ENCODE peak calls at places on chromosomes 11 and 22, in seven cellular contexts. O, W, G, L, B, F and M are unnamed samples. For H3K27me3, the result is how much of the 10 kb centered on the place peaks cover.

GRCh38 chr22:37501176-37501609 is 15.0 kb upstream of the MFNG start:
- DNase-seq in L (no peak), F (no peak), B (no peak), G (peak), O (no peak), W (peak), M (no peak)

GRCh38 chr11:12235945-12236743 is 125.8 kb downstream of the MICAL2 start:
- DNase-seq in O (no peak), B (peak), W (no peak), G (peak), F (peak), L (no peak), M (no peak)

GRCh38 chr11:126133902-126134301 is 71.2 kb upstream of the CDON start:
- DNase-seq in W (no peak), F (no peak), G (no peak), L (no peak), O (no peak), B (no peak), M (no peak)

GRCh38 chr11:126465573-126466287 is 110.2 kb downstream of the ST3GAL4 start:
- DNase-seq in W (no peak), O (no peak), L (no peak), F (no peak), B (no peak), G (no peak), M (no peak)

GRCh38 chr22:38267086-38267485 is 5.7 kb downstream of the TMEM184B start:
- DNase-seq in W (peak), G (no peak), L (no peak), B (peak), F (peak), O (peak), M (no peak)

GRCh38 chr11:47924184-47924671 is 56.1 kb upstream of the PTPRJ start:
- DNase-seq in L (no peak), G (no peak), F (no peak), W (no peak), O (no peak), B (no peak), M (no peak)

GRCh38 chr11:100574894-100575769 is 112.0 kb upstream of the ARHGAP42 start:
- DNase-seq in F (no peak), L (no peak), O (no peak), B (no peak), W (no peak), G (peak), M (no peak)

GRCh38 chr11:121406291-121406690 is 45.8 kb upstream of the SORL1 start:
- DNase-seq in G (no peak), B (no peak), L (no peak), F (no peak), O (no peak), W (no peak), M (no peak)

GRCh38 chr11:38460429-38460828 is 1862.4 kb upstream of the RAG2 start:
- DNase-seq in B (no peak), L (no peak), F (no peak), O (no peak), G (no peak), W (no peak), M (no peak)

GRCh38 chr11:125382211-125382807 is 113.8 kb downstream of the FEZ1 start:
- DNase-seq in G (no peak), F (no peak), W (no peak), L (no peak), B (no peak), O (no peak), M (no peak)

GRCh38 chr11:970319-970871 is 44.7 kb downstream of the AP2A2 start:
- DNase-seq in W (no peak), F (no peak), B (peak), O (no peak), L (no peak), G (no peak), M (no peak)

GRCh38 chr11:11845066-11845465 is 3.3 kb downstream of the USP47 start:
- DNase-seq in B (no peak), G (peak), W (no peak), O (no peak), F (peak), L (no peak), M (no peak)

GRCh38 chr11:24870048-24870447 is 373.2 kb downstream of the LUZP2 start:
- DNase-seq in F (no peak), B (no peak), O (no peak), G (no peak), W (no peak), L (no peak), M (no peak)

GRCh38 chr11:93476796-93477195 is 66.4 kb downstream of the SMCO4 start:
- DNase-seq in W (no peak), F (no peak), O (no peak), G (no peak), B (no peak), L (no peak), M (no peak)

GRCh38 chr11:9028591-9028990 is 24.8 kb upstream of the NRIP3 start:
- DNase-seq in L (no peak), F (no peak), B (no peak), G (no peak), O (no peak), W (no peak), M (no peak)

GRCh38 chr11:110199184-110199981 is 97.0 kb downstream of the RDX start:
- DNase-seq in G (no peak), B (no peak), O (no peak), L (no peak), W (no peak), F (no peak), M (no peak)

GRCh38 chr11:68106165-68106940 is 14.8 kb downstream of the CHKA start:
- DNase-seq in W (no peak), B (no peak), L (no peak), F (no peak), O (no peak), G (peak), M (no peak)

GRCh38 chr11:59802639-59803176 is 7.9 kb downstream of the MRPL16 start:
- DNase-seq in G (peak), B (peak), W (no peak), L (no peak), F (peak), O (peak), M (no peak)

GRCh38 chr22:35642305-35642741 is 5.9 kb upstream of the APOL6 start:
- DNase-seq in B (no peak), F (no peak), L (no peak), G (peak), W (no peak), O (no peak), M (no peak)
- H3K27ac ChIP-seq in B (no peak), F (no peak), L (no peak), G (no peak), W (no peak), O (no peak), M (no peak)

GRCh38 chr11:123562829-123563228 is 91.6 kb downstream of the SCN3B start:
- DNase-seq in W (no peak), F (no peak), B (no peak), L (no peak), O (no peak), G (no peak), M (no peak)
- H3K27me3 ChIP-seq in W (under half), F (under half), B (under half), L (under half), O (under half), G (under half), M (under half)

GRCh38 chr22:23897320-23897719 is 3.1 kb downstream of the MIF start:
- DNase-seq in G (no peak), W (no peak), O (no peak), B (no peak), L (no peak), F (no peak), M (no peak)

GRCh38 chr22:23895599-23896144 is 1.5 kb downstream of the MIF start:
- DNase-seq in G (no peak), B (no peak), O (no peak), F (no peak), L (no peak), W (no peak), M (no peak)

GRCh38 chr22:23898006-23898974 is 4.1 kb downstream of the MIF start:
- DNase-seq in B (no peak), G (no peak), F (no peak), O (no peak), L (no peak), W (no peak), M (no peak)

GRCh38 chr22:23896166-23896522 is 2.0 kb downstream of the MIF start:
- DNase-seq in L (no peak), F (no peak), O (no peak), W (no peak), B (no peak), G (no peak), M (no peak)

GRCh38 chr22:23896523-23897186 is 2.5 kb downstream of the MIF start:
- DNase-seq in L (no peak), B (no peak), G (no peak), W (no peak), F (no peak), O (no peak), M (no peak)
- H3K27ac ChIP-seq in L (no peak), B (no peak), G (no peak), W (no peak), F (peak), O (no peak), M (peak)

DNA sequence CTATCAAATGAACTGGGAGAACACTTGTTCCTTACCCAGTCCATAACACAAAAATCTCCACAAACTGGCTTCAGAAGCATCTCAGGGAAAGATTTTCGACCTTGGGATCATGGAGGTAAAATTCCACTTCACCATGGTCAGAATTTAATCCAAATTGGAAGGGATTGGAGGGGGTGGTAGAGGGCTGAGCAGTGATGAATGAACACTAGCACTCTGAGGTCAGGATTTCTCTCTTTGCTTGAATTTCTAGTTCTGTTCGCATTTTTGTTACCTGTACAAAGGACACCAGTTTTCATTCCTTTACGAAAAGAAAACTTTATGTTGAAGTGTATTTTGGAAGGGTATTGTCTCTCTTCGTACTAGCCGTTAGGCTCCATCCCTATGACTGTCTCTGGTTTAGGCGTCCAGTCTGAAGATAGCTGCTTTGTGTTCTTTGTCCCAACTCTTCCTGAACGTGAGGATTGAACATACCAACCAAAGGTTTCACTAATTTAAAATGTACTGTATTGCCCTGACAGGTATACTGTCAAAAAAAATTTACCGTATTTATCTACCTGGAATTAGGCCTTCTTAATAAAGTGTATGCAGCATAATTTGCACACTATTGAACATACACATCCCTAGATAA is 749 bp downstream of the GRAP2 start:
- DNase-seq in L (no peak), W (no peak), B (no peak), G (no peak), F (no peak), O (no peak), M (no peak)
- H3K27me3 ChIP-seq in L (under half), W (under half), B (under half), G (under half), F (under half), O (under half), M (under half)

GRCh38 chr11:82719316-82719715 is 14.3 kb downstream of the FAM181B start:
- DNase-seq in F (no peak), O (no peak), L (no peak), B (no peak), W (no peak), G (no peak), M (peak)

GRCh38 chr11:82718841-82719240 is 14.8 kb downstream of the FAM181B start:
- DNase-seq in F (no peak), G (no peak), B (no peak), W (no peak), O (no peak), L (no peak), M (no peak)

GRCh38 chr11:82718307-82718706 is 15.4 kb downstream of the FAM181B start:
- DNase-seq in O (no peak), W (no peak), L (no peak), B (peak), G (peak), F (peak), M (peak)

GRCh38 chr11:82711648-82712047 is 22.0 kb downstream of the FAM181B start:
- DNase-seq in G (no peak), B (no peak), F (no peak), O (no peak), W (no peak), L (no peak), M (no peak)

GRCh38 chr11:82714346-82715174 is 19.1 kb downstream of the FAM181B start:
- DNase-seq in W (no peak), B (no peak), G (no peak), L (no peak), F (no peak), O (no peak), M (no peak)
- H3K27ac ChIP-seq in W (no peak), B (no peak), G (no peak), L (no peak), F (no peak), O (no peak), M (no peak)

GRCh38 chr11:65586247-65586630 is 9.4 kb downstream of the KCNK7 start:
- DNase-seq in O (no peak), G (no peak), B (no peak), L (no peak), F (no peak), W (no peak), M (no peak)

GRCh38 chr11:65586676-65587075 is 8.9 kb downstream of the KCNK7 start:
- DNase-seq in O (no peak), G (no peak), L (no peak), F (no peak), W (no peak), B (no peak), M (no peak)

GRCh38 chr11:65584723-65585171 is 8.9 kb downstream of the EHBP1L1 start:
- DNase-seq in O (no peak), G (no peak), B (no peak), F (no peak), L (no peak), W (peak), M (peak)

GRCh38 chr11:65584102-65584501 is 8.2 kb downstream of the EHBP1L1 start:
- DNase-seq in F (no peak), W (no peak), B (no peak), L (no peak), O (no peak), G (no peak), M (no peak)

DNA sequence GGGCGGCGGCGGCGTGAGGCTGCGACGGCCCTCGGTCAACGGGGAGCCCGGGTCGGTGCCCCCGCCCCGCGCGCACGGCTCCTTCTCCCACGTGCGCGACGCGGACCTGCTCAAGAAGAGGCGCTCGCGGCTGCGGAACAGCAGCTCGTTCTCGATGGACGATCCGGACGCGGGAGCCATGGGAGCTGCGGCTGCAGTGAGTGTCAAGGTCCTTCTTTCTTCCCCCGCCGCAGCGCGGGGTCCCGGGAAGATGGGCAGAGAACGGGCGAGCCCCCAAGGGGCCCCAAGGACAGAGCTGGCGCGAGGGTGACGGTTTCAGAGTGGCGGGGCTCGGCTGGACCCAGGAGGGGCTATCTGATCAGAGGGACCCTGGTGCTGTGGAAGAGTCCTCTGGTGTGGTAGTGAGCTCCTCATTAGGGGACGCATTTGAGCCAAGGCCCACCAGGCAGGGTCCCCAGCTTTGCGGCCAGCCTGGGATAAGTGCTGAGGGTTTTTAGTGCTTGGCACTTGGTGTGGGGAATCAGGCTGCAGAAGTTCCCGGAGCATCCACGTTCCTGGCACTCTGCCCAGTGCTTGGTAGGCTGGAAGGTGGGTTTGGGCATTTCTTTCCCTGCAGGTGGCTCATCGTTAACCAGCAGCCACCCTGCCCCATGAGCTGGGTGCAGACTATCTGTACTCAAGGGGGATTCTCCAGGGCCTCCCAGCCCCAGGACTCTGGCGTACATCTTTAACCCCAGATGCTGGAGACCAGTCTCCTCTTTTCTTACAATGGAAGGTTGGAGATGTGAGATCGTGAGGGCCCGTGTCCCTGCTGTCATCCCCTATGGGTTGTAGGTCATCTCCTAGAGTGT is 9.8 kb downstream of the EHBP1L1 start:
- DNase-seq in L (no peak), O (no peak), G (no peak), F (no peak), B (no peak), W (no peak), M (no peak)
- H3K27me3 ChIP-seq in L (under half), O (under half), G (under half), F (under half), B (under half), W (under half), M (under half)